ENCODE peak calls at places on chromosomes 6 and 20, in ten cellular contexts. One of them, this sample, is unnamed. For H3K27me3, the result is how much of the 10 kb centered on the place peaks cover.

GRCh38 chr6:164825386-164825785 is 484.0 kb downstream of the C6orf118 start:
- DNase-seq in GM23338: no peak
- DNase-seq in psoas muscle: no peak
- DNase-seq in breast epithelium: no peak
- DNase-seq in H9: no peak
- DNase-seq in tibial nerve: no peak
- DNase-seq in left lung: no peak
- DNase-seq in PC-3: peak
- DNase-seq in colonic mucosa: no peak
- DNase-seq in IMR-90: no peak
- DNase-seq in this sample: no peak

GRCh38 chr6:153727910-153728309 is 311.1 kb upstream of the OPRM1 start:
- DNase-seq in breast epithelium: no peak
- DNase-seq in psoas muscle: no peak
- DNase-seq in tibial nerve: no peak
- DNase-seq in H9: no peak
- DNase-seq in left lung: no peak
- DNase-seq in IMR-90: no peak
- DNase-seq in GM23338: no peak
- DNase-seq in colonic mucosa: no peak
- DNase-seq in PC-3: peak
- DNase-seq in this sample: peak

GRCh38 chr6:148947621-148948444 is 201.0 kb downstream of the UST start:
- DNase-seq in breast epithelium: peak
- DNase-seq in left lung: peak
- DNase-seq in IMR-90: peak
- DNase-seq in PC-3: peak
- DNase-seq in colonic mucosa: peak
- DNase-seq in psoas muscle: peak
- DNase-seq in H9: peak
- DNase-seq in tibial nerve: peak
- DNase-seq in GM23338: peak
- DNase-seq in this sample: peak

GRCh38 chr6:166955121-166955864 is 1.1 kb downstream of the RNASET2 start:
- DNase-seq in GM23338: peak
- DNase-seq in psoas muscle: peak
- DNase-seq in colonic mucosa: peak
- DNase-seq in breast epithelium: no peak
- DNase-seq in PC-3: peak
- DNase-seq in left lung: peak
- DNase-seq in tibial nerve: no peak
- DNase-seq in IMR-90: no peak
- DNase-seq in H9: no peak
- DNase-seq in this sample: no peak

GRCh38 chr6:117404548-117404947 is 21.2 kb downstream of the ROS1 start:
- DNase-seq in PC-3: peak
- DNase-seq in left lung: no peak
- DNase-seq in IMR-90: peak
- DNase-seq in psoas muscle: no peak
- DNase-seq in tibial nerve: no peak
- DNase-seq in colonic mucosa: no peak
- DNase-seq in breast epithelium: no peak
- DNase-seq in H9: no peak
- DNase-seq in GM23338: no peak
- DNase-seq in this sample: peak

GRCh38 chr6:151239603-151240035 is at the start of gene AKAP12:
- DNase-seq in H9: peak
- DNase-seq in breast epithelium: no peak
- DNase-seq in left lung: no peak
- DNase-seq in tibial nerve: peak
- DNase-seq in PC-3: no peak
- DNase-seq in psoas muscle: peak
- DNase-seq in IMR-90: peak
- DNase-seq in GM23338: peak
- DNase-seq in colonic mucosa: peak
- DNase-seq in this sample: no peak

GRCh38 chr6:4401408-4402367 is 266.3 kb upstream of the ECI2 start:
- DNase-seq in GM23338: no peak
- DNase-seq in colonic mucosa: no peak
- DNase-seq in PC-3: peak
- DNase-seq in psoas muscle: peak
- DNase-seq in IMR-90: peak
- DNase-seq in left lung: no peak
- DNase-seq in H9: no peak
- DNase-seq in breast epithelium: no peak
- DNase-seq in tibial nerve: no peak
- DNase-seq in this sample: peak

GRCh38 chr20:34938466-34939163 is 17.0 kb downstream of the GSS start:
- DNase-seq in GM23338: no peak
- DNase-seq in IMR-90: no peak
- DNase-seq in colonic mucosa: peak
- DNase-seq in tibial nerve: peak
- DNase-seq in H9: no peak
- DNase-seq in left lung: no peak
- DNase-seq in PC-3: no peak
- DNase-seq in psoas muscle: peak
- DNase-seq in breast epithelium: peak
- DNase-seq in this sample: no peak

DNA sequence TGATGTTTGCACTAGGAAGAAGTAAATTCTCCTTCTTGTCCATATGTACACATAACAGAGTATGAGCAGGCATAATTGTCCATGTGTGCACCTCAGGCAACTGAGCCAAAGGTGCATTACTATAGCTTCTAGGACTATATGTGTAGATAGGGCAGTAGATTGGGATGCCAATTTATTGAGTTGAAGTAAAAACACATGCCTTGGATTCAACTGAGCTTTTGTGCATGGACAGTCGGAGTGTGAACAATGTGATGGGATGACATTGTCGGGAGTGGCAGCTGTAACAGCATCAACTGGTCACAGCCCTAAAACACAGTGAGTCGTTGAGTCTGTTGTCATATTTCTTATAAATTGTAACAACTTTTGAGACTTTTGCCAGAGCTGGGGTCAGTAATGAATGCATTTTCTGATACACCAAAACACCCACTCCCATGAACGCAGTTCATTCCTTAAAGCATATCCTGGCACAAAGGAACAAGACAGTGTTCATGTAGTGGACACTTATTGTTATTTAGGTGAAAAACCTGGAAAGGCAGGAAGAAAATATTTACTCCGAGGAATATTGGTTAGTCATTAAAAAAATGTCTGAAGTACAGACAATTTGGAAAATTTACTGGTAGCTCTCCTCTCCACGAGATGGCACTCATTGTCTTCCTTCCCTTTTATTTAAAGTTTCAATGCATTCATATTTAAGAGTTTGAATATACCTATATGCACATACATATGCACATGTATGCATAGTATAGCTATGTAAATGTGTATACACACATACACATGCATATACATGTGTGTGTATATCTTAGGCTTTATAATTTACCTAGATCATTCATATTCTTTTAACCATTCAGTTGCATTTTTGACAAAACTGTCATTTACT is 302.0 kb upstream of the STXBP5 start:
- DNase-seq in colonic mucosa: no peak
- DNase-seq in left lung: no peak
- DNase-seq in psoas muscle: no peak
- DNase-seq in GM23338: no peak
- DNase-seq in H9: no peak
- DNase-seq in tibial nerve: no peak
- DNase-seq in IMR-90: peak
- DNase-seq in breast epithelium: no peak
- DNase-seq in PC-3: peak
- DNase-seq in this sample: no peak
- TF ChIP-seq CTCF in colonic mucosa: no peak
- TF ChIP-seq CTCF in left lung: no peak
- TF ChIP-seq CTCF in psoas muscle: no peak
- TF ChIP-seq CTCF in GM23338: no peak
- TF ChIP-seq CTCF in H9: no peak
- TF ChIP-seq CTCF in tibial nerve: no peak
- TF ChIP-seq CTCF in IMR-90: peak
- TF ChIP-seq CTCF in breast epithelium: no peak
- TF ChIP-seq CTCF in PC-3: peak
- TF ChIP-seq CTCF in this sample: peak

GRCh38 chr6:26598267-26598666 is 1.5 kb downstream of the ABT1 start:
- DNase-seq in psoas muscle: no peak
- DNase-seq in colonic mucosa: no peak
- DNase-seq in left lung: peak
- DNase-seq in H9: no peak
- DNase-seq in breast epithelium: no peak
- DNase-seq in GM23338: no peak
- DNase-seq in tibial nerve: no peak
- DNase-seq in PC-3: no peak
- DNase-seq in IMR-90: no peak
- DNase-seq in this sample: no peak

GRCh38 chr6:26597821-26598220 is 1.1 kb downstream of the ABT1 start:
- DNase-seq in psoas muscle: no peak
- DNase-seq in breast epithelium: no peak
- DNase-seq in PC-3: no peak
- DNase-seq in tibial nerve: no peak
- DNase-seq in IMR-90: no peak
- DNase-seq in GM23338: no peak
- DNase-seq in H9: no peak
- DNase-seq in left lung: no peak
- DNase-seq in colonic mucosa: no peak
- DNase-seq in this sample: no peak

GRCh38 chr6:26597389-26597766 is 625 bp downstream of the ABT1 start:
- DNase-seq in psoas muscle: no peak
- DNase-seq in PC-3: no peak
- DNase-seq in colonic mucosa: no peak
- DNase-seq in GM23338: no peak
- DNase-seq in breast epithelium: no peak
- DNase-seq in IMR-90: no peak
- DNase-seq in left lung: no peak
- DNase-seq in H9: no peak
- DNase-seq in tibial nerve: no peak
- DNase-seq in this sample: no peak

GRCh38 chr6:26595669-26596269 is 984 bp upstream of the ABT1 start:
- DNase-seq in breast epithelium: peak
- DNase-seq in PC-3: peak
- DNase-seq in left lung: peak
- DNase-seq in psoas muscle: peak
- DNase-seq in GM23338: peak
- DNase-seq in H9: peak
- DNase-seq in tibial nerve: peak
- DNase-seq in colonic mucosa: peak
- DNase-seq in IMR-90: peak
- DNase-seq in this sample: peak

GRCh38 chr6:26596579-26597388 is at the start of gene ABT1:
- DNase-seq in IMR-90: peak
- DNase-seq in left lung: peak
- DNase-seq in GM23338: peak
- DNase-seq in psoas muscle: peak
- DNase-seq in breast epithelium: peak
- DNase-seq in PC-3: peak
- DNase-seq in H9: peak
- DNase-seq in colonic mucosa: peak
- DNase-seq in tibial nerve: peak
- DNase-seq in this sample: peak
- H3K27ac ChIP-seq in IMR-90: peak
- H3K27ac ChIP-seq in left lung: peak
- H3K27ac ChIP-seq in GM23338: peak
- H3K27ac ChIP-seq in psoas muscle: peak
- H3K27ac ChIP-seq in breast epithelium: peak
- H3K27ac ChIP-seq in PC-3: peak
- H3K27ac ChIP-seq in H9: no peak
- H3K27ac ChIP-seq in colonic mucosa: peak
- H3K27ac ChIP-seq in tibial nerve: peak
- H3K27ac ChIP-seq in this sample: peak

GRCh38 chr20:8129211-8129986 is 2.7 kb upstream of the PLCB1 start:
- DNase-seq in IMR-90: peak
- DNase-seq in tibial nerve: no peak
- DNase-seq in left lung: no peak
- DNase-seq in colonic mucosa: no peak
- DNase-seq in PC-3: no peak
- DNase-seq in psoas muscle: no peak
- DNase-seq in H9: no peak
- DNase-seq in GM23338: no peak
- DNase-seq in breast epithelium: no peak
- DNase-seq in this sample: no peak

GRCh38 chr20:8132015-8132631 is at the start of gene PLCB1:
- DNase-seq in left lung: peak
- DNase-seq in colonic mucosa: peak
- DNase-seq in IMR-90: peak
- DNase-seq in GM23338: peak
- DNase-seq in breast epithelium: peak
- DNase-seq in PC-3: peak
- DNase-seq in H9: peak
- DNase-seq in psoas muscle: peak
- DNase-seq in tibial nerve: peak
- DNase-seq in this sample: peak

GRCh38 chr20:8130840-8131526 is 1.1 kb upstream of the PLCB1 start:
- DNase-seq in GM23338: no peak
- DNase-seq in breast epithelium: no peak
- DNase-seq in PC-3: no peak
- DNase-seq in psoas muscle: no peak
- DNase-seq in colonic mucosa: no peak
- DNase-seq in tibial nerve: no peak
- DNase-seq in H9: no peak
- DNase-seq in left lung: no peak
- DNase-seq in IMR-90: no peak
- DNase-seq in this sample: no peak

GRCh38 chr20:8132632-8133587 is 844 bp downstream of the PLCB1 start:
- DNase-seq in breast epithelium: peak
- DNase-seq in colonic mucosa: peak
- DNase-seq in GM23338: peak
- DNase-seq in left lung: peak
- DNase-seq in H9: peak
- DNase-seq in tibial nerve: peak
- DNase-seq in PC-3: no peak
- DNase-seq in psoas muscle: peak
- DNase-seq in IMR-90: no peak
- DNase-seq in this sample: no peak

DNA sequence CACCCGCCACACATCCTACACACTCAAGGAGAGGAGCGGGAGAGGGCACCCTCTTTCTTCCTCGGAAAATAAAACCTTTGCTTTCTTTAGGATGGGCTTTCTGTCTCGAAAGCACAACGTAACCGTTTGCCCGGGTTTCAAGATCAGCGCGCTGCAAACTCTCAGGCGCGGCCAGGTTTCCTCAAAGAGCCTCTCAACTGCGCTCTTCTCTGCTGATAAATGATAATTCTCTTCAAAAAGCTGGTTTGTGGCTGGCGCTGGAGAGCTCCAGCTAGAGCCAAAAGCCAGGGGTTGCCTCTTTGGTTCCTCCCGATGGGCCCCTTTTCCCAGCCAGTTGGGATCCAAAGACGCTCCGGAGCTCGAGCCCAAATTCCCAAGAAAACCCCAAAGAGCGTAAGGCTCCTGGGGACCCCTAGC is 460 bp upstream of the PLCB1 start:
- DNase-seq in tibial nerve: peak
- DNase-seq in H9: no peak
- DNase-seq in PC-3: peak
- DNase-seq in psoas muscle: no peak
- DNase-seq in IMR-90: peak
- DNase-seq in breast epithelium: no peak
- DNase-seq in colonic mucosa: no peak
- DNase-seq in GM23338: no peak
- DNase-seq in left lung: no peak
- DNase-seq in this sample: peak
- H3K27me3 ChIP-seq in tibial nerve: under half
- H3K27me3 ChIP-seq in H9: under half
- H3K27me3 ChIP-seq in PC-3: half or more
- H3K27me3 ChIP-seq in psoas muscle: under half
- H3K27me3 ChIP-seq in IMR-90: under half
- H3K27me3 ChIP-seq in breast epithelium: under half
- H3K27me3 ChIP-seq in colonic mucosa: under half
- H3K27me3 ChIP-seq in GM23338: under half
- H3K27me3 ChIP-seq in left lung: under half
- H3K27me3 ChIP-seq in this sample: under half

DNA sequence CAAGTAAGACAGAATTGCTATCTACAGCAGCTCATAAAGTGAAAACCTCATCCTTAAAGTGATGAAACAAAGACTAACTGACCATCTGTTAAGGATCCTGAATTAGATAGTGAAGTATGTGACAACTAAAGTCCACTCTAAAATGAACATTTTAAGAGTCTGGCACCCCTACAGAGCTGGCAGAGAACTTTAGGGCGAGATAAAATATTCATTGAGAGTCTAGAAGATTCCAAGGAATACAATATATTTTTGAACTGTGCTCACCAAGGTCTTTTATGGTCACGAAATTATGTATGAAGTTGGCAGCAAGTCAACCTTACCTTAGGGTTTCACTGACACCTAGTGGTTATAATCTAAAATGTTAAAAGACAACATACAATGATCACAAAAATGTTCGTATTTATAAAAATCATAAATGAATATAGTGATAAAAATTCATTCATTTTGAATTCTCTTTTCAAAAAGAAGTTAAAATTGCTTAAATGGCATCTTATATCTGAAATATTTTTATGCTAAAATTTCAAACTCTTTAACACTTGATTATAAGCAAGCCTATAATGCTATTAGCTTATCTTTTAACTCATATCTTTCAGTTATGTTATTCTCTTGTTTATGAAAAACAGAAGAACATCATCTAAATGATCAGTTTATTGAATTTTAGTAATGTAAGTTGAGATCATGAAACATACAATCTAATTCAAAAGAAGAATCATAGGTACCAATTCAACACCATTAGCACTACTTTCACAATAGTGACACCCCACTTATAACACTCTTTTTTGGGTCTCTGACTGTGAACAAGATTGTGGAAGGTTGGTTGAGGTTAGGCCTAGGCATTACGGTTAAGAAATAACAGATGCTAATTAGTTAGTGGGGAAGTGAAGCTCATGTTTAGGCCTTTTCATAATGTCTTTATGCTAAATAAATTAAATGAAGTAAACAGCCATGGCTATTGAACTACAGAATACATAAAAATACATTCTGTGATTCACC is 27.5 kb downstream of the RSPH3 start:
- DNase-seq in IMR-90: peak
- DNase-seq in left lung: no peak
- DNase-seq in GM23338: peak
- DNase-seq in psoas muscle: no peak
- DNase-seq in breast epithelium: no peak
- DNase-seq in PC-3: peak
- DNase-seq in colonic mucosa: no peak
- DNase-seq in tibial nerve: no peak
- DNase-seq in H9: no peak
- DNase-seq in this sample: peak
- TF ChIP-seq CTCF in IMR-90: peak
- TF ChIP-seq CTCF in left lung: peak
- TF ChIP-seq CTCF in GM23338: peak
- TF ChIP-seq CTCF in psoas muscle: peak
- TF ChIP-seq CTCF in breast epithelium: peak
- TF ChIP-seq CTCF in PC-3: peak
- TF ChIP-seq CTCF in colonic mucosa: peak
- TF ChIP-seq CTCF in tibial nerve: peak
- TF ChIP-seq CTCF in H9: peak
- TF ChIP-seq CTCF in this sample: peak

This sample was measured in brain microvascular endothelial cell.